ENCODE peak calls at places on chromosomes 5 and 9, in seven cellular contexts. P, R, U, X, N, S and W are unnamed samples.
A peak's percentile ranks its signal among the peaks of the same experiment; 100 is the strongest.

GRCh38 chr5:149072791-149073190 is 9.9 kb upstream of the SH3TC2 start:
- DNase-seq in P (no peak), R (no peak), U (no peak), X (no peak), N (no peak), S (no peak), W (no peak)

GRCh38 chr9:107269681-107270080 is 13.4 kb upstream of the RAD23B start:
- DNase-seq in P (no peak), R (no peak), U (no peak), X (no peak), N (no peak), S (no peak), W (no peak)

GRCh38 chr5:123088031-123088805 is 823 bp upstream of the PRDM6 start:
- DNase-seq in P (peak; percentile 75), R (peak; percentile 83), U (no peak), X (no peak), N (no peak), S (peak; percentile 80), W (no peak)

GRCh38 chr9:132615822-132616221 is 33.4 kb downstream of the BARHL1 start:
- DNase-seq in P (no peak), R (no peak), U (no peak), X (no peak), N (no peak), S (no peak), W (no peak)

GRCh38 chr5:2749514-2750025 is 1.9 kb downstream of the IRX2 start:
- DNase-seq in P (no peak), R (no peak), U (no peak), X (no peak), N (no peak), S (no peak), W (no peak)

GRCh38 chr9:101448680-101449070 is 13.1 kb upstream of the ALDOB start:
- DNase-seq in P (no peak), R (no peak), U (no peak), X (no peak), N (no peak), S (no peak), W (no peak)

GRCh38 chr9:1747568-1747967 is 267.6 kb upstream of the SMARCA2 start:
- DNase-seq in P (no peak), R (no peak), U (no peak), X (no peak), N (no peak), S (no peak), W (no peak)

GRCh38 chr5:142466195-142466951 is 141.6 kb upstream of the SPRY4 start:
- DNase-seq in P (no peak), R (no peak), U (no peak), X (no peak), N (no peak), S (no peak), W (no peak)

GRCh38 chr5:127838661-127839060 is 135.5 kb downstream of the CCDC192 start:
- DNase-seq in P (no peak), R (no peak), U (peak; percentile 30), X (no peak), N (no peak), S (no peak), W (no peak)

GRCh38 chr5:168740055-168740820 is 161.1 kb upstream of the PANK3 start:
- DNase-seq in P (no peak), R (peak; percentile 62), U (no peak), X (no peak), N (no peak), S (no peak), W (peak; percentile 55)

GRCh38 chr5:177189965-177190364 is 56.4 kb downstream of the NSD1 start:
- DNase-seq in P (no peak), R (no peak), U (no peak), X (no peak), N (no peak), S (no peak), W (no peak)

GRCh38 chr5:149775785-149776184 is 45.7 kb downstream of the PPARGC1B start:
- DNase-seq in P (no peak), R (no peak), U (no peak), X (no peak), N (no peak), S (no peak), W (no peak)

GRCh38 chr9:137030528-137030927 is 1.4 kb downstream of the FUT7 start:
- DNase-seq in P (no peak), R (no peak), U (peak; percentile 39), X (peak; percentile 95), N (no peak), S (no peak), W (no peak)

GRCh38 chr9:129863059-129863690 is 27.9 kb downstream of the USP20 start:
- DNase-seq in P (no peak), R (no peak), U (peak; percentile 34), X (peak; percentile 83), N (no peak), S (no peak), W (no peak)

GRCh38 chr5:5360878-5361520 is 61.5 kb upstream of the ICE1 start:
- DNase-seq in P (no peak), R (no peak), U (no peak), X (no peak), N (no peak), S (no peak), W (no peak)

GRCh38 chr9:125455876-125456275 is 194.2 kb downstream of the GAPVD1 start:
- DNase-seq in P (no peak), R (no peak), U (no peak), X (no peak), N (no peak), S (no peak), W (no peak)

GRCh38 chr5:149419532-149420485 is 40.7 kb upstream of the IL17B start:
- DNase-seq in P (no peak), R (no peak), U (no peak), X (no peak), N (no peak), S (no peak), W (no peak)

GRCh38 chr5:162752612-162753011 is 684.8 kb upstream of the CCNG1 start:
- DNase-seq in P (no peak), R (no peak), U (no peak), X (no peak), N (no peak), S (no peak), W (no peak)
- TF ChIP-seq CTCF in P (no peak), R (no peak), U (no peak), X (no peak), N (no peak), S (no peak), W (no peak)

GRCh38 chr5:65809817-65810531 is 88.0 kb downstream of the NLN start:
- DNase-seq in P (no peak), R (no peak), U (peak; percentile 75), X (no peak), N (peak; percentile 10), S (no peak), W (no peak)

GRCh38 chr5:65811895-65812294 is 89.9 kb downstream of the NLN start:
- DNase-seq in P (no peak), R (no peak), U (peak; percentile 39), X (no peak), N (no peak), S (no peak), W (no peak)

GRCh38 chr5:65812648-65813047 is 90.6 kb downstream of the NLN start:
- DNase-seq in P (no peak), R (no peak), U (peak; percentile 46), X (no peak), N (no peak), S (no peak), W (no peak)

GRCh38 chr5:65808818-65809217 is 86.8 kb downstream of the NLN start:
- DNase-seq in P (no peak), R (no peak), U (no peak), X (no peak), N (no peak), S (no peak), W (no peak)

GRCh38 chr5:65811004-65811403 is 89.0 kb downstream of the NLN start:
- DNase-seq in P (no peak), R (no peak), U (no peak), X (no peak), N (no peak), S (no peak), W (no peak)
- H3K36me3 ChIP-seq in P (peaks cover 26% of the 10 kb centered on the region), R (peaks cover 8% of the 10 kb centered on the region), U (peaks cover 28% of the 10 kb centered on the region), X (no peaks in the 10 kb centered on the region), N (no peaks in the 10 kb centered on the region), S (no peaks in the 10 kb centered on the region), W (no peaks in the 10 kb centered on the region)

DNA sequence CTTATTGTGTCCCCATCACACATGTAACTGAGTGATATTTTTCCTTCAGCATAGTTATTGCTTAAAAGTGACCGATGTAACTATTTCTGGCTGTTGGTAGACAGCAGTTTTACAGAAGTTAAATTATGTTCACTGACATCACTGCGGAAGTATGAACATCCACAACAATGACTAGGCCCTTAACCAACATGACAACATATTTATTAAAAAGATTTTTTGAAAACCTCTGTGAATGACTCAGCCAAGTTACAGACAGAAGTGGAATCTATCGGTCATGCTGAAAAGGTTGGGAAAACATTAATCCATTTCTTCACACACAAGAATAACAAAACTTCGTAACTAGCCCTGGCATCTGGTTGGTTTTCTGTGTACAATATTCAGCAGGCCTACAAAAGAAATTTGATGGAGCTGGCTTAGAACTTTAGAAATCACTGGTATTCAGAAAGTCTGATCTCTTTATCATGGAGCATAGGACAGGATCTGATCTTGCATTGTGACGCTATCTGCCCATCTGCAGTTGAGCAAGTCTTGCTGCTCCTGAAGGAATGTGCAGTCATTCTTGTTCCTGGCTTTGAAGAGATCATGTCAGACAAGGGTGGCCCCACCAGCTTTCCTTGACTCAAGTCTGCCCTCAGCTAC is 6.5 kb downstream of the GLIS3 start:
- DNase-seq in P (no peak), R (no peak), U (no peak), X (no peak), N (no peak), S (no peak), W (no peak)
- TF ChIP-seq POLR2AphosphoS5 in P (no peak), R (no peak), U (no peak), X (no peak), N (no peak), S (peak; percentile 41), W (no peak)

GRCh38 chr9:92749071-92749933 is 15.3 kb downstream of the BICD2 start:
- DNase-seq in P (no peak), R (peak; percentile 78), U (no peak), X (peak; percentile 56), N (no peak), S (no peak), W (no peak)
- TF ChIP-seq CTCF in P (no peak), R (no peak), U (no peak), X (no peak), N (no peak), S (no peak), W (no peak)